ENCODE peak calls at places on chromosomes 7 and 10, in four cellular contexts. Z is cardiac fibroblast, I is cardiac muscle cell, E is choroid plexus epithelial cell. V is an unnamed sample.

GRCh38 chr10:30630571-30630970 is 1.0 kb upstream of the LYZL2 start:
- DNase-seq in Z (peak), I (peak), E (peak), V (no peak)

GRCh38 chr10:85464336-85464735 is 902.3 kb downstream of the GRID1 start:
- DNase-seq in Z (no peak), E (no peak), I (no peak), V (no peak)

GRCh38 chr7:115068220-115068619 is 146.3 kb downstream of the MDFIC start:
- DNase-seq in I (no peak), Z (no peak), E (no peak), V (no peak)

GRCh38 chr7:77657427-77658331 is 38.6 kb upstream of the RSBN1L start:
- DNase-seq in E (peak), I (peak), Z (peak), V (peak)

GRCh38 chr10:23100331-23101030 is 5.1 kb downstream of the MSRB2 start:
- DNase-seq in I (no peak), E (no peak), Z (no peak), V (no peak)

GRCh38 chr10:93701903-93702277 is 502 bp downstream of the FRA10AC1 start:
- DNase-seq in I (peak), E (peak), Z (peak), V (no peak)

GRCh38 chr7:129875745-129876411 is 76.9 kb downstream of the UBE2H start:
- DNase-seq in E (peak), Z (peak), I (peak), V (no peak)

GRCh38 chr7:77455334-77455733 is 39.2 kb upstream of the GSAP start:
- DNase-seq in E (peak), I (peak), Z (peak), V (no peak)

GRCh38 chr10:26439436-26440090 is 1.4 kb downstream of the APBB1IP start:
- DNase-seq in E (no peak), Z (no peak), I (no peak), V (no peak)

GRCh38 chr10:83165164-83165563 is 974.1 kb upstream of the GHITM start:
- DNase-seq in E (no peak), I (no peak), Z (no peak), V (no peak)

GRCh38 chr7:44978511-44979366 is at the start of gene MYO1G:
- DNase-seq in E (no peak), I (no peak), Z (no peak), V (no peak)

GRCh38 chr7:30222519-30223213 is 61.7 kb upstream of the ZNRF2 start:
- DNase-seq in I (no peak), Z (no peak), E (no peak), V (no peak)

GRCh38 chr10:98446656-98447221 is at the start of gene HPS1:
- DNase-seq in Z (peak), I (peak), E (peak), V (peak)

GRCh38 chr7:74625446-74625845 is 32.1 kb upstream of the GTF2I start:
- DNase-seq in I (peak), E (peak), Z (peak), V (no peak)

GRCh38 chr10:101297901-101298451 is 56.0 kb upstream of the BTRC start:
- DNase-seq in E (peak), Z (peak), I (peak), V (peak)

GRCh38 chr7:101743241-101743994 is 74.0 kb upstream of the CUX1 start:
- DNase-seq in E (peak), Z (peak), I (peak), V (peak)

GRCh38 chr7:123725586-123726171 is 23.1 kb downstream of the WASL start:
- DNase-seq in Z (no peak), E (no peak), I (no peak), V (no peak)

GRCh38 chr10:46094931-46095755 is 49.1 kb upstream of the MSMB start:
- DNase-seq in I (no peak), Z (no peak), E (no peak), V (no peak)

GRCh38 chr7:20504060-20504459 is 111.4 kb upstream of the ABCB5 start:
- DNase-seq in Z (no peak), I (no peak), E (no peak), V (no peak)

GRCh38 chr7:86598311-86598710 is 45.4 kb upstream of the GRM3 start:
- DNase-seq in E (no peak), Z (no peak), I (no peak), V (peak)

GRCh38 chr7:1679966-1680730 is 10.1 kb downstream of the ELFN1 start:
- DNase-seq in E (no peak), I (no peak), Z (no peak), V (no peak)

GRCh38 chr10:17588420-17588819 is 28.8 kb downstream of the HACD1 start:
- DNase-seq in I (no peak), Z (no peak), E (no peak), V (no peak)

GRCh38 chr10:69744971-69745370 is 56.7 kb upstream of the COL13A1 start:
- DNase-seq in E (no peak), I (no peak), Z (no peak), V (no peak)

GRCh38 chr10:91652364-91652763 is 19.5 kb upstream of the PPP1R3C start:
- DNase-seq in I (peak), E (peak), Z (peak), V (peak)

GRCh38 chr10:110525349-110526260 is 27.9 kb downstream of the DUSP5 start:
- DNase-seq in I (peak), Z (no peak), E (peak), V (no peak)

GRCh38 chr10:44978570-44979280 is at the start of gene DEPP1:
- DNase-seq in Z (peak), I (peak), E (peak), V (peak)

GRCh38 chr10:101580486-101581399 is 7.3 kb downstream of the POLL start:
- DNase-seq in E (no peak), I (no peak), Z (no peak), V (no peak)

GRCh38 chr7:95578299-95578855 is 17.9 kb downstream of the PDK4 start:
- DNase-seq in I (no peak), E (peak), Z (no peak), V (no peak)

GRCh38 chr10:103605359-103606156 is 112.1 kb downstream of the NEURL1 start:
- DNase-seq in E (peak), Z (peak), I (peak), V (peak)

GRCh38 chr10:58818889-58819288 is 306.2 kb downstream of the BICC1 start:
- DNase-seq in I (peak), Z (peak), E (peak), V (peak)

GRCh38 chr7:39406464-39406863 is 159.7 kb upstream of the YAE1 start:
- DNase-seq in I (no peak), E (no peak), Z (no peak), V (no peak)

GRCh38 chr7:158367634-158367982 is 220.0 kb downstream of the PTPRN2 start:
- DNase-seq in E (no peak), I (no peak), Z (no peak), V (no peak)

GRCh38 chr10:2701802-2702201 is 365.5 kb upstream of the PFKP start:
- DNase-seq in I (no peak), Z (no peak), E (no peak), V (no peak)

GRCh38 chr7:34596887-34597286 is 61.1 kb upstream of the NPSR1 start:
- DNase-seq in Z (peak), E (peak), I (peak), V (peak)
- TF ChIP-seq CTCF in Z (peak), E (peak), I (peak), V (peak)

DNA sequence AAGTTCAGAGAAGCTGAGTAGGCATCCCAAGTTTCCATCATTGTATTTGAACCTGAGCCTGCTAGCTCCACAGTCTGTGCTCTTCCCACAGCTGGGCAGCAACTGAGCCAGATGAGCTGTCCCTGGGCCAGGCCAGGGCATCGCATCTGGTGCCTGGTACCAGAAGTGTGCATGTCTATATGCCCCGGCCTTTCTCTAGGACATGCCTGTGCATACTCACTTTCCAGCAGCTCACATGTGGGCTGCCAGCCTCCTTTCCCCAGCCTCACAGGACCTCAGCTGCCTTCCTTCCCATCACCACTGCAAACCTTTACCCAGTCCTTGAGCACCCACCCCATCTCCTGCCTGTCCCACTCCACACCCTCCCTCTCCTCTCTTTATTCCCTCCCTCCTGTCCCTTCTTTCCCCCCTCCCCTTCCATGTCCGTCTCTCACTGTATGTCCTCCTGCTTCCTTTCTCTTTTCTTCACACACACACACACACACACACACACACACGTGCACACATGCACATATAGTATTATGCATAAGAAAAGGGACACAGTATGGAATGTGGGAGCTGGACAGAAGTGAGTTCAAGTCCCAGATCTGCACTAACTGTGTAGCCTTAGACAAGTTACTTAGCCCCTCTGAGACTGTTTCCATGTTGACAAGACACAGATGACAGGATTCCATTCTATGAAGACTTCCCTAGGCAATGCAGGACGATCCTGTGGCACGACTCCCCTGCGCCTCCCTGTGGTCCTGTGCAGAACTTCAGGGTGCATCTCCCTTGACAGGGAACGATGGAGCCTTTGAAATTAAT is 10.9 kb downstream of the CDHR1 start:
- DNase-seq in I (peak), Z (peak), E (peak), V (peak)
- TF ChIP-seq CTCF in I (peak), Z (peak), E (peak), V (no peak)

GRCh38 chr10:35882422-35883150 is 240.5 kb upstream of the FZD8 start:
- DNase-seq in I (no peak), Z (no peak), E (no peak), V (no peak)
- TF ChIP-seq CTCF in I (no peak), Z (no peak), E (peak), V (no peak)

GRCh38 chr7:21944616-21945373 is 904 bp downstream of the CDCA7L start:
- DNase-seq in I (peak), E (peak), Z (peak), V (peak)
- TF ChIP-seq CTCF in I (no peak), E (peak), Z (no peak), V (no peak)

DNA sequence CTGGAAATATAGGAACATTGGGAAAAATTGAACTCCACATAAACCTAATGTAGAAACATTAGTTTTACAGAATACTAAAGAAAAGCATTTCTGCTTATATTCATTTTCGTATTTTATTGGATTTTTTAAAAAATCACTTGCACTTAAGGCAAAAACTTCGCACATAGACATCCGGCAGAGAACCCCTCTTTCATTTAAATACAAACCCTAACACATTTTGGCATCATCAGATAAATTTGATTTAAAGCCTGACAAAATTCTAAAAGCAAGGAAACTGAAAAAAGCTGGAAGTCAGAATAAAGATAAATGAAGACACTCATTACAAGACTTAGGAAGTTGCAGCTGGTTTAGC is 396 bp upstream of the EXOC4 start:
- DNase-seq in E (no peak), I (no peak), Z (no peak), V (no peak)
- TF ChIP-seq CTCF in E (no peak), I (no peak), Z (no peak), V (no peak)

DNA sequence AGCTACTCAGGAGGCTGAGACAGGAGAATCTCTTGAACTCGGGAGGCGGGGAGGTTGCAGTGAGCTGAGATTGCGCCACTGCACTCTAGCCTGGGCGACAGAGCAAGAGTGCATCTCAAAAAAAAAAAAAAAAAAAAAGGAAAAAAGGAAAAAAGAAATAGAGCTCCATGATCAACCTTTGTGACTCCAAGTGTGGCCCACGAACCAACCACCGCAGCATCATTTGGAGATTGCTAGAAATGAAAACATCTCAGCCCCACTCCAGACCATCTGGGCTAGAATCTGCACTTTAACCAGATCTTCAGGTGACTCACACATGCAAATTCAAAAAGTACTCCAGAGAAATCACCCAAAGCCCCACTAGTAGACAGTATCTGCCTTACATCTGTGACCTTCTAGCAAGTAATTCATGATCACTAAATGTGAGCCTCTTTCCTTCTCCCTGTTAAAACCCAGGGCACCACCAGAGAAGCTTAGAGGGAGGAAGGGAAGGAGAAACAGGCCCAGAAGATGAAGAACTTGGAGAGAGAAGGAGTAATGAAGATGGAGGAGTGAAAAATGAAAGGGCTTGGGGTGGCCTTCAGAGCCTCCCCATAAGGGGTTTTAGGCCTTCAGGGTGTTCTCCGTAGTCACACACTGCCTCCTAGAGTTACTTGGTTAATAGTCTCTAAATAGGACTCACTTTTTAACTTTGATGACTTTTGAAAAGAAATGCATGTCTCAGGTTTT is 94.1 kb downstream of the SLC37A3 start:
- DNase-seq in Z (peak), I (peak), E (peak), V (no peak)
- TF ChIP-seq CTCF in Z (peak), I (peak), E (peak), V (no peak)

GRCh38 chr7:22860784-22861482 is 38.3 kb upstream of the TOMM7 start:
- DNase-seq in Z (peak), I (no peak), E (no peak), V (peak)
- TF ChIP-seq CTCF in Z (peak), I (peak), E (peak), V (peak)

GRCh38 chr10:116827214-116827671 is 22.1 kb upstream of the ENO4 start:
- DNase-seq in Z (no peak), I (no peak), E (no peak), V (no peak)
- TF ChIP-seq CTCF in Z (no peak), I (no peak), E (peak), V (no peak)

GRCh38 chr7:117375380-117375779 is 51.9 kb downstream of the ASZ1 start:
- DNase-seq in E (peak), Z (peak), I (peak), V (no peak)
- TF ChIP-seq CTCF in E (peak), Z (peak), I (peak), V (peak)